ENCODE peak calls at places on chromosomes 11 and 22, in four cellular contexts. M is breast epithelium, D is gastrocnemius medialis, O is hepatocyte. G is an unnamed sample. For H3K4me1 and H3K9me3, the result is how much of the 10 kb centered on the place peaks cover.

GRCh38 chr22:28112548-28113043 is 193.5 kb upstream of the PITPNB start:
- DNase-seq in M (no peak), D (peak), O (peak), G (no peak)

GRCh38 chr22:37318255-37319109 is 36.2 kb downstream of the CYTH4 start:
- DNase-seq in M (no peak), D (no peak), O (no peak), G (no peak)

GRCh38 chr11:102470257-102470656 is 17.7 kb upstream of the TMEM123 start:
- DNase-seq in M (no peak), D (no peak), O (no peak), G (no peak)

GRCh38 chr11:17541330-17541885 is 2.8 kb downstream of the USH1C start:
- DNase-seq in M (peak), D (no peak), O (peak), G (no peak)

GRCh38 chr11:58575377-58576020 is at the start of gene LPXN:
- DNase-seq in M (no peak), D (no peak), O (no peak), G (no peak)

GRCh38 chr11:30186748-30187147 is 44.1 kb upstream of the FSHB start:
- DNase-seq in M (no peak), D (no peak), O (no peak), G (no peak)

GRCh38 chr22:19691721-19692341 is 22.5 kb upstream of the SEPTIN5 start:
- DNase-seq in M (peak), D (no peak), O (peak), G (peak)

GRCh38 chr11:30763951-30764350 is 177.8 kb upstream of the MPPED2 start:
- DNase-seq in M (no peak), D (no peak), O (no peak), G (no peak)

GRCh38 chr11:67053896-67054850 is 2.5 kb upstream of the RHOD start:
- DNase-seq in M (peak), D (peak), O (peak), G (peak)

DNA sequence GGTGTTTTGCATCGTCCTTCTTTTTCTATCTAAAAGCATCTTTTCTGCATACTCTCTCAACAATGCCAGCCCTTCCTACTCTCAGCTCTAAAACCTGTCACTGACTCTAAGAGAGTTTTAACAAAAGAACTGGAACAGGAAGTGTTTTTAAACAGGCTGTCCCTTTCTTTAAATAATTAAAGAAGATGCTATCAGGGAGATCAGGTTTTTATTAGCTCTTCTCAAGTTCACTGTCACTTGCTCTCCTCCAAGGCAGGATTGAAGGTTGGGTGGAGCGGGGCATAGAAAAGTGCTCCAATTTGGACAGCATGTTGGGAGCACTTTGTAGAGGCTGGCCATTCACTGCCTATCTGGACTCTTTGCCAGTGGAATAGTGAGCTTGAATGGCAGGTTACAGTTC is 56.4 kb upstream of the BARX2 start:
- DNase-seq in M (no peak), D (no peak), O (no peak), G (no peak)
- H3K4me1 ChIP-seq in M (under half), D (under half), O (under half), G (under half)

GRCh38 chr11:2662430-2663299 is 37.1 kb downstream of the KCNQ1OT1 start:
- DNase-seq in M (peak), D (no peak), O (no peak), G (no peak)

GRCh38 chr11:2663506-2663905 is 36.3 kb downstream of the KCNQ1OT1 start:
- DNase-seq in M (peak), D (no peak), O (no peak), G (no peak)

GRCh38 chr11:2660357-2660939 is 39.3 kb downstream of the KCNQ1OT1 start:
- DNase-seq in M (no peak), D (no peak), O (no peak), G (no peak)

GRCh38 chr11:2661173-2662023 is 38.4 kb downstream of the KCNQ1OT1 start:
- DNase-seq in M (peak), D (no peak), O (no peak), G (no peak)

DNA sequence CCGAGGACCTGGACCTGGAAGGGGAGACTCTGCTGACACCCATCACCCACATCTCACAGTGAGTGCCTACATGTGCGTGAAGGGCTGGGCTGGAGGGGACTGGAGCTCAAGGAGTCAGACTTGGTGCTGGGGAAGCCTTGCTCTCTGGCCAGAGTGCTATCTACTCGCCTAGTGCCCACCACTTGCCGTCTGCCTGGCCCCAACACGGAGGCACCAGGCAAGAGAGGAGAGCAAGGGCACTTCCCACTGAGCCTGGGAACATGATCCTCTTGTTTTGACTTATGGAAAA is 37.8 kb downstream of the KCNQ1OT1 start:
- DNase-seq in M (no peak), D (no peak), O (no peak), G (no peak)
- H3K9me3 ChIP-seq in M (under half), D (under half), O (under half), G (under half)

GRCh38 chr11:119714590-119714989 is 14.4 kb downstream of the NECTIN1 start:
- DNase-seq in M (no peak), D (no peak), O (no peak), G (no peak)
- H3K4me1 ChIP-seq in M (under half), D (under half), O (under half), G (under half)

DNA sequence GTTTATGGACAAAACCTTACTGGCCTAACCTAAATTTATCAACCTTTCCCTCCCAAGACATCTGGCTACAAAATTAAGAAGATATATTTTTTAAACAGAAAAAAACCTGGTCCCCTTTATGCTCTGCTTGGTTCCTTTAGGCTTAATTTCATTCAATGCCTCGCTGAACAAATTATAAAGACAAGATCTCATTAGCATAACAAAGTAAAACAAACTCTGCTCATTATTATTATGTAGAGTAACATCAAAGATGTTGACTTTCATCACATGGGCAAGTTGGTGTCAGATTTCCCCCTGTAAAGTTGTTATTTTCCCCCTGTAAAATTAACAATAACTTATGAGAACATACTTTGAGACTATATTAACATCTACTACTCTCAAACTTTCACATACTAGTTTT is 11.0 kb downstream of the RRAS2 start:
- DNase-seq in M (no peak), D (no peak), O (no peak), G (no peak)
- H3K9me3 ChIP-seq in M (under half), D (under half), O (under half), G (under half)

DNA sequence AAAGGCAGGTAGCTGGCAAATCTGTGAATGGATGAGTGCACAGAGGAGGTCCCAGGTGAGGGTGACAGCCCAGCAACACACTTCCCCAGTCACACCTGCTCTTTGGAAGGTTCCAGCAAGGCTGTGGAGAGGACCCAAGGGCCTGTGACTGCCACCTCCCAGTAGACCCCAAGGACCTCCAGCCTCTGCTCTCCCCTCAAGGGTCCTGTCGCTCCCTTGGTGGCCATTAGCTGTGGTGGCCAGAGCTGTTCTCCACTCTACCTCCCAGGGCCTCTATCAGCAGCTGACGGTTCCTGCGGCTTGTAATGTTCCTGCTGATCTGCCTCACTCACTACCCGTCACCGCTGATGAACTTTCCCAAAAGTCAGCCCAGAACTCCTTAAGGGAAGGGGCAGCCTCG is 93.0 kb downstream of the SWAP70 start:
- DNase-seq in M (no peak), D (no peak), O (no peak), G (no peak)
- H3K4me1 ChIP-seq in M (under half), D (under half), O (under half), G (under half)

DNA sequence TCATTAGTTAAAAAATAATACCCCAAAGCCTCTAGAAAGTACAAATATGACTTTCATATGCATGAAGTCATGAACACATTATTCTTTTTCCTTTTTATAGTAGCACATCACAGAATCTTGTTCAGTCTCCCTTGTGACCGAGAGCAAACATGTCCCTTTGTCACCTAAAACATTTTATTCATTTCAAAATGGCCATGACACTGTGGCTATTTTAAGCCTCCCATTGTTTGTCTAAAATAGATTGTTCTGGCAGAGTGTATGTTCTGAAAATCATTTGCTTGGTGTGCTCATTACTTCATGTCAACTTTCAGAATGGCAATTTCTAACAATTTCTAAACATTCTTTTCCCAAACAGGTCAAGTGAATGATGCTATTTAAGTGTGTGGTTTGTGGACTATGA is 865.0 kb downstream of the JRKL start:
- DNase-seq in M (no peak), D (no peak), O (no peak), G (no peak)
- H3K9me3 ChIP-seq in M (under half), D (under half), O (under half), G (under half)

GRCh38 chr22:31625661-31626426 is 36.2 kb downstream of the PISD start:
- DNase-seq in M (peak), D (no peak), O (peak), G (no peak)

GRCh38 chr22:31625257-31625640 is 36.8 kb downstream of the PISD start:
- DNase-seq in M (no peak), D (no peak), O (no peak), G (no peak)

GRCh38 chr22:31627223-31627731 is 34.7 kb downstream of the PISD start:
- DNase-seq in M (no peak), D (no peak), O (no peak), G (no peak)

GRCh38 chr22:31628362-31628761 is 33.7 kb downstream of the PISD start:
- DNase-seq in M (no peak), D (no peak), O (no peak), G (no peak)

DNA sequence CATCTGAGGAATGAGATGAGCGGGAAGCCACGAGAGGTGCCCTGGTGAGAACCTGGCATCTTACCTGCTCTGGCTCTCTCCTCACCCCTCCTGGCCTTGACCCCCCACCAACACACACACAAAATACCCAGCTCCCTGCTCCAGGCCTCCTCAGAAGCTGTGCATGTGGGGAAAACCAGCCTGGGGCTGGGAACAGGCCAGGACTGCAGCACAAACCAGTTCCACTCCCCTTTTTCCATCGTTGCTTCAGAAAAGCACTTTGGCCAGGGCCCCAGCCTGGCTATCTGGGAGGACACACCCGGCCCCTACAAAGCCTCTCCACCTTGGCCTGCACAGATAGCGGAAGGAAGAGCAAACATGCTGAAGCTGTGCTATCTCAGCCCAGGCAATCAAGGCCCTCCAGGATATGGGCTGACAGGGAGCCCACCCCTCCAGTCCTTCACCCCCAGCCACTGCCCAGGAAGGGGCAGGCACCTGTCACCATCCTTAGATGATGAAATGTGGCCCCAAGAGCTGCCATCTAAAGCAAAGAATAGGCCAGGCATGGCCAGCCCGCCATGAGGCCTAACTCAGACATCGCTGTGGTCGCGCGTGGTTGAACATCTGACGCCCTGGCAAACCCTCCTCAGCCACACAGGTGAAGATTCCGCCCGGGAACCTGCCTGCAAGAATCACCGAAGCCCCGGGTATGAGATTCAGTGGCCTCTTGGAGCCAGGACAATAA is 35.4 kb downstream of the PISD start:
- DNase-seq in M (no peak), D (no peak), O (peak), G (no peak)
- H3K4me1 ChIP-seq in M (under half), D (under half), O (under half), G (under half)

GRCh38 chr11:48210052-48210451 is 6.6 kb upstream of the OR4B1 start:
- DNase-seq in M (no peak), D (no peak), O (no peak), G (no peak)
- H3K9me3 ChIP-seq in M (under half), D (under half), O (under half), G (under half)

G was measured in upper lobe of right lung.